ENCODE peak calls at places on chromosomes 5 and 9, in seven cellular contexts. G is naive thymus-derived CD4-positive, alpha-beta T cell; R is GM23248; T is bronchial epithelial cell; D is transverse colon; Y is kidney epithelial cell; B is brain microvascular endothelial cell. L is an unnamed sample.

GRCh38 chr9:110123364-110124095 is 84.4 kb downstream of the C9orf152 start:
- DNase-seq in D (no peak), R (peak; percentile 84), G (no peak), B (peak; percentile 45), Y (no peak), T (no peak), L (no peak)

GRCh38 chr9:128422783-128423150 is 2.1 kb downstream of the CERCAM start:
- DNase-seq in R (no peak), B (no peak), D (no peak), T (no peak), G (no peak), Y (no peak), L (no peak)

GRCh38 chr9:98240475-98240874 is 15.0 kb downstream of the TBC1D2 start:
- DNase-seq in B (no peak), G (no peak), D (no peak), Y (no peak), R (no peak), T (no peak), L (no peak)

GRCh38 chr5:118802335-118802734 is 186.0 kb downstream of the DTWD2 start:
- DNase-seq in T (no peak), D (no peak), R (no peak), B (no peak), G (no peak), Y (no peak), L (no peak)

GRCh38 chr5:43161244-43161643 is 30.8 kb upstream of the NIM1K start:
- DNase-seq in D (no peak), G (peak; percentile 60), T (no peak), B (no peak), R (no peak), Y (no peak), L (no peak)

GRCh38 chr5:121108725-121109124 is 644.6 kb downstream of the PRR16 start:
- DNase-seq in G (no peak), B (no peak), T (no peak), Y (no peak), R (no peak), D (no peak), L (peak; percentile 48)

GRCh38 chr5:6758201-6758600 is 45.0 kb downstream of the TENT4A start:
- DNase-seq in G (no peak), R (no peak), Y (no peak), T (no peak), D (no peak), B (no peak), L (no peak)

GRCh38 chr5:174533771-174534221 is 190.6 kb upstream of the MSX2 start:
- DNase-seq in G (no peak), B (peak; percentile 85), R (peak; percentile 85), Y (peak; percentile 44), T (peak; percentile 97), D (no peak), L (no peak)

GRCh38 chr5:160175438-160176218 is 53.7 kb upstream of the FABP6 start:
- DNase-seq in D (no peak), R (peak; percentile 47), T (no peak), B (no peak), Y (no peak), G (no peak), L (peak; percentile 95)

GRCh38 chr9:82553654-82554366 is 509.1 kb downstream of the RASEF start:
- DNase-seq in Y (no peak), R (peak; percentile 23), B (no peak), T (peak; percentile 80), G (no peak), D (no peak), L (peak; percentile 42)

GRCh38 chr5:168874713-168875380 is 295.7 kb upstream of the PANK3 start:
- DNase-seq in G (no peak), D (no peak), Y (no peak), T (peak; percentile 31), B (peak; percentile 28), R (peak; percentile 23), L (no peak)

GRCh38 chr9:18611946-18612345 is 138.0 kb downstream of the ADAMTSL1 start:
- DNase-seq in B (no peak), D (no peak), T (no peak), G (no peak), Y (no peak), R (no peak), L (no peak)

GRCh38 chr5:17828709-17829108 is 194.4 kb downstream of the TAF11L14 start:
- DNase-seq in B (peak; percentile 86), G (no peak), T (peak; percentile 69), D (no peak), R (no peak), Y (no peak), L (no peak)

GRCh38 chr5:152688561-152689274 is 283.6 kb upstream of the NMUR2 start:
- DNase-seq in T (peak; percentile 88), D (no peak), G (no peak), B (peak; percentile 37), Y (peak; percentile 95), R (peak; percentile 93), L (no peak)

GRCh38 chr9:95316794-95317118 is 753 bp downstream of the FANCC start:
- DNase-seq in B (peak; percentile 16), G (no peak), R (peak; percentile 78), T (peak; percentile 42), Y (no peak), D (peak; percentile 80), L (peak; percentile 61)

GRCh38 chr5:12965804-12966203 is 978.7 kb downstream of the DNAH5 start:
- DNase-seq in B (no peak), T (no peak), D (no peak), R (no peak), Y (no peak), G (no peak), L (no peak)

GRCh38 chr5:80834710-80835109 is 125.5 kb upstream of the RASGRF2 start:
- DNase-seq in G (no peak), D (no peak), B (no peak), T (no peak), Y (no peak), R (no peak), L (no peak)

GRCh38 chr9:122904466-122904822 is 715 bp downstream of the RC3H2 start:
- DNase-seq in B (peak; percentile 22), G (peak; percentile 19), T (no peak), D (peak; percentile 31), R (peak; percentile 65), Y (no peak), L (peak; percentile 47)

GRCh38 chr5:168878121-168878520 is 299.0 kb upstream of the PANK3 start:
- DNase-seq in G (no peak), B (no peak), R (no peak), T (no peak), Y (no peak), D (no peak), L (no peak)

GRCh38 chr5:110054240-110054639 is 364.5 kb downstream of the MAN2A1 start:
- DNase-seq in T (peak; percentile 88), D (peak; percentile 27), G (peak; percentile 93), Y (peak; percentile 23), B (peak; percentile 81), R (peak; percentile 34), L (peak; percentile 19)

GRCh38 chr5:157204765-157205164 is 24.1 kb downstream of the ITK start:
- DNase-seq in D (no peak), T (no peak), R (no peak), G (peak; percentile 77), Y (no peak), B (no peak), L (no peak)

GRCh38 chr9:97852399-97853055 is 499 bp upstream of the FOXE1 start:
- DNase-seq in G (no peak), B (no peak), D (no peak), Y (no peak), T (no peak), R (no peak), L (no peak)

GRCh38 chr5:83891261-83891660 is 170.6 kb upstream of the HAPLN1 start:
- DNase-seq in D (no peak), G (no peak), R (no peak), T (no peak), B (no peak), Y (no peak), L (no peak)

GRCh38 chr5:73821003-73821402 is 195.0 kb downstream of the ARHGEF28 start:
- DNase-seq in G (no peak), D (no peak), T (no peak), B (no peak), R (no peak), Y (no peak), L (no peak)

GRCh38 chr9:134375430-134376385 is 49.5 kb downstream of the RXRA start:
- DNase-seq in G (no peak), D (no peak), Y (no peak), T (no peak), R (peak; percentile 56), B (peak; percentile 27), L (peak; percentile 83)

GRCh38 chr5:148290271-148291195 is 21.7 kb upstream of the SPINK7 start:
- DNase-seq in G (peak; percentile 3), Y (no peak), D (no peak), R (peak; percentile 51), T (peak; percentile 40), B (peak; percentile 5), L (no peak)

GRCh38 chr9:76773051-76773450 is 8.8 kb downstream of the PCA3 start:
- DNase-seq in T (no peak), R (no peak), Y (peak; percentile 38), B (no peak), G (no peak), D (no peak), L (no peak)

GRCh38 chr9:8857330-8858249 is 1058.0 kb upstream of the DMAC1 start:
- DNase-seq in B (no peak), Y (no peak), R (peak; percentile 32), T (no peak), D (peak; percentile 65), G (peak; percentile 4), L (peak; percentile 71)

GRCh38 chr9:94801242-94801641 is 74.7 kb downstream of the AOPEP start:
- DNase-seq in Y (no peak), G (no peak), T (no peak), R (peak; percentile 38), B (no peak), D (no peak), L (no peak)

GRCh38 chr9:114374936-114375335 is 12.8 kb downstream of the AKNA start:
- DNase-seq in Y (no peak), D (no peak), B (no peak), G (no peak), T (no peak), R (no peak), L (no peak)
- H3K36me3 ChIP-seq in Y (no peaks in the 10 kb centered on the region), D (no peaks in the 10 kb centered on the region), B (no peaks in the 10 kb centered on the region), G (peaks cover 38% of the 10 kb centered on the region), T (peaks cover 7% of the 10 kb centered on the region), R (peaks cover 6% of the 10 kb centered on the region), L (no peaks in the 10 kb centered on the region)

GRCh38 chr9:2818486-2819121 is 25.3 kb downstream of the PUM3 start:
- DNase-seq in B (no peak), Y (no peak), R (no peak), T (no peak), D (no peak), G (no peak), L (no peak)
- H3K36me3 ChIP-seq in B (peaks cover 8% of the 10 kb centered on the region), Y (no peaks in the 10 kb centered on the region), R (peaks cover 33% of the 10 kb centered on the region), T (peaks cover 1% of the 10 kb centered on the region), D (no peaks in the 10 kb centered on the region), G (no peaks in the 10 kb centered on the region), L (no peaks in the 10 kb centered on the region)

DNA sequence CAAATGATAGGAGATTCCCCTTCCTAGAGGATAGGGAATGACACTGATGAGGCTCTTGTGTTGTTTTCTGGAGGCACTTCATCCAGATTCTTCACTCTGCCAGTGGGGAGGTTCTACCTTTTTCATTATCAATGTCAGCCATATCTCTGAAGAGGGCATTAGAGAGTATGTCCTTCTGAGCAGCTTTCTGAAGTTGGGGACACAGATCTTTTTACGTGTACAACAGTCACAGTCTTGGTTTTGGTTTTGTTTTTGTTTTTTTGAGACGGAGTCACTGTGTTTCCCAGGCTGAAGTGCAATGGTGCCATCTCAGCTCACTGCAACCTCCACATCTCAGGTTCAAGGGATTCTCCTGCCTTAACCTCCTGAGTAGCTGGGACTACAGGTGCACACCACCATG is 22.6 kb downstream of the CENPH start:
- DNase-seq in T (no peak), R (no peak), Y (no peak), G (no peak), D (no peak), B (no peak), L (no peak)
- H3K36me3 ChIP-seq in T (no peaks in the 10 kb centered on the region), R (no peaks in the 10 kb centered on the region), Y (no peaks in the 10 kb centered on the region), G (no peaks in the 10 kb centered on the region), D (no peaks in the 10 kb centered on the region), B (no peaks in the 10 kb centered on the region), L (no peaks in the 10 kb centered on the region)

GRCh38 chr9:136465500-136466154 is 17.2 kb downstream of the SEC16A start:
- DNase-seq in G (no peak), B (no peak), D (no peak), R (no peak), T (no peak), Y (no peak), L (no peak)
- H3K36me3 ChIP-seq in G (peaks cover 31% of the 10 kb centered on the region), B (peaks cover 93% of the 10 kb centered on the region), D (no peaks in the 10 kb centered on the region), R (peaks cover 67% of the 10 kb centered on the region), T (peaks cover 61% of the 10 kb centered on the region), Y (peaks cover 8% of the 10 kb centered on the region), L (no peaks in the 10 kb centered on the region)

L was measured in testis.